ENCODE peak calls at places on chromosome 10, in seven cellular contexts. One of them, this sample, is unnamed.

GRCh38 chr10:117596666-117597065 is 54.1 kb downstream of the EMX2 start:
- DNase-seq in H1: no peak
- DNase-seq in HepG2: no peak
- DNase-seq in K562: no peak
- DNase-seq in SK-N-SH: no peak
- DNase-seq in GM12891: no peak
- DNase-seq in GM12878: no peak
- DNase-seq in this sample: no peak

GRCh38 chr10:44992070-44992731 is 8.5 kb upstream of the ZNF22 start:
- DNase-seq in H1: no peak
- DNase-seq in HepG2: no peak
- DNase-seq in K562: no peak
- DNase-seq in SK-N-SH: no peak
- DNase-seq in GM12891: no peak
- DNase-seq in GM12878: no peak
- DNase-seq in this sample: no peak

GRCh38 chr10:86225098-86225782 is 141.4 kb downstream of the GRID1 start:
- DNase-seq in H1: no peak
- DNase-seq in HepG2: no peak
- DNase-seq in K562: peak
- DNase-seq in SK-N-SH: no peak
- DNase-seq in GM12891: no peak
- DNase-seq in GM12878: no peak
- DNase-seq in this sample: no peak

GRCh38 chr10:3231951-3232730 is 59.6 kb upstream of the PITRM1 start:
- DNase-seq in H1: no peak
- DNase-seq in HepG2: no peak
- DNase-seq in K562: no peak
- DNase-seq in SK-N-SH: no peak
- DNase-seq in GM12891: no peak
- DNase-seq in GM12878: no peak
- DNase-seq in this sample: no peak

GRCh38 chr10:79579361-79579760 is 19.2 kb upstream of the SFTPA2 start:
- DNase-seq in H1: no peak
- DNase-seq in HepG2: no peak
- DNase-seq in K562: no peak
- DNase-seq in SK-N-SH: no peak
- DNase-seq in GM12891: no peak
- DNase-seq in GM12878: no peak
- DNase-seq in this sample: no peak

GRCh38 chr10:16847644-16848043 is 30.4 kb upstream of the RSU1 start:
- DNase-seq in H1: no peak
- DNase-seq in HepG2: no peak
- DNase-seq in K562: no peak
- DNase-seq in SK-N-SH: no peak
- DNase-seq in GM12891: no peak
- DNase-seq in GM12878: no peak
- DNase-seq in this sample: no peak

GRCh38 chr10:583433-583832 is 106.0 kb downstream of the DIP2C start:
- DNase-seq in H1: no peak
- DNase-seq in HepG2: no peak
- DNase-seq in K562: no peak
- DNase-seq in SK-N-SH: no peak
- DNase-seq in GM12891: no peak
- DNase-seq in GM12878: no peak
- DNase-seq in this sample: no peak

GRCh38 chr10:48638739-48639527 is 34.1 kb upstream of the ARHGAP22 start:
- DNase-seq in H1: no peak
- DNase-seq in HepG2: no peak
- DNase-seq in K562: no peak
- DNase-seq in SK-N-SH: no peak
- DNase-seq in GM12891: no peak
- DNase-seq in GM12878: no peak
- DNase-seq in this sample: no peak

GRCh38 chr10:78215645-78216044 is 182.0 kb downstream of the RPS24 start:
- DNase-seq in H1: no peak
- DNase-seq in HepG2: no peak
- DNase-seq in K562: no peak
- DNase-seq in SK-N-SH: no peak
- DNase-seq in GM12891: no peak
- DNase-seq in GM12878: no peak
- DNase-seq in this sample: no peak

GRCh38 chr10:55274367-55274766 is 473.3 kb upstream of the PCDH15 start:
- DNase-seq in H1: no peak
- DNase-seq in HepG2: no peak
- DNase-seq in K562: no peak
- DNase-seq in SK-N-SH: no peak
- DNase-seq in GM12891: no peak
- DNase-seq in GM12878: no peak
- DNase-seq in this sample: no peak

GRCh38 chr10:76675951-76676587 is 961.5 kb downstream of the KCNMA1 start:
- DNase-seq in H1: no peak
- DNase-seq in HepG2: no peak
- DNase-seq in K562: no peak
- DNase-seq in SK-N-SH: no peak
- DNase-seq in GM12891: no peak
- DNase-seq in GM12878: no peak
- DNase-seq in this sample: no peak

GRCh38 chr10:111732116-111732785 is 451.3 kb downstream of the GPAM start:
- DNase-seq in H1: no peak
- DNase-seq in HepG2: no peak
- DNase-seq in K562: no peak
- DNase-seq in SK-N-SH: no peak
- DNase-seq in GM12891: no peak
- DNase-seq in GM12878: no peak
- DNase-seq in this sample: no peak

GRCh38 chr10:79038841-79039201 is 29.9 kb upstream of the ZMIZ1 start:
- DNase-seq in H1: no peak
- DNase-seq in HepG2: no peak
- DNase-seq in K562: peak
- DNase-seq in SK-N-SH: no peak
- DNase-seq in GM12891: no peak
- DNase-seq in GM12878: no peak
- DNase-seq in this sample: no peak

GRCh38 chr10:49230004-49230403 is 41.8 kb upstream of the TMEM273 start:
- DNase-seq in H1: no peak
- DNase-seq in HepG2: no peak
- DNase-seq in K562: no peak
- DNase-seq in SK-N-SH: no peak
- DNase-seq in GM12891: no peak
- DNase-seq in GM12878: no peak
- DNase-seq in this sample: no peak

GRCh38 chr10:101565936-101566332 is 22.1 kb downstream of the POLL start:
- DNase-seq in H1: no peak
- DNase-seq in HepG2: no peak
- DNase-seq in K562: no peak
- DNase-seq in SK-N-SH: no peak
- DNase-seq in GM12891: no peak
- DNase-seq in GM12878: no peak
- DNase-seq in this sample: no peak

GRCh38 chr10:76577455-76577854 is 1060.2 kb downstream of the KCNMA1 start:
- DNase-seq in H1: no peak
- DNase-seq in HepG2: no peak
- DNase-seq in K562: no peak
- DNase-seq in SK-N-SH: no peak
- DNase-seq in GM12891: no peak
- DNase-seq in GM12878: no peak
- DNase-seq in this sample: no peak

GRCh38 chr10:57964371-57964770 is 303.3 kb downstream of the IPMK start:
- DNase-seq in H1: no peak
- DNase-seq in HepG2: no peak
- DNase-seq in K562: no peak
- DNase-seq in SK-N-SH: no peak
- DNase-seq in GM12891: no peak
- DNase-seq in GM12878: no peak
- DNase-seq in this sample: no peak

GRCh38 chr10:80540644-80541143 is 3.0 kb downstream of the SH2D4B start:
- DNase-seq in H1: no peak
- DNase-seq in HepG2: no peak
- DNase-seq in K562: no peak
- DNase-seq in SK-N-SH: no peak
- DNase-seq in GM12891: no peak
- DNase-seq in GM12878: peak
- DNase-seq in this sample: no peak

GRCh38 chr10:9823268-9823930 is 1194.3 kb upstream of the CELF2 start:
- DNase-seq in H1: no peak
- DNase-seq in HepG2: no peak
- DNase-seq in K562: peak
- DNase-seq in SK-N-SH: no peak
- DNase-seq in GM12891: no peak
- DNase-seq in GM12878: no peak
- DNase-seq in this sample: no peak

GRCh38 chr10:96850825-96851224 is 18.7 kb downstream of the LCOR start:
- DNase-seq in H1: no peak
- DNase-seq in HepG2: no peak
- DNase-seq in K562: no peak
- DNase-seq in SK-N-SH: no peak
- DNase-seq in GM12891: no peak
- DNase-seq in GM12878: no peak
- DNase-seq in this sample: no peak

GRCh38 chr10:103259989-103260388 is 14.3 kb downstream of the RPEL1 start:
- DNase-seq in H1: no peak
- DNase-seq in HepG2: no peak
- DNase-seq in K562: no peak
- DNase-seq in SK-N-SH: no peak
- DNase-seq in GM12891: no peak
- DNase-seq in GM12878: no peak
- DNase-seq in this sample: no peak

GRCh38 chr10:103262229-103262628 is 14.7 kb upstream of the INA start:
- DNase-seq in H1: no peak
- DNase-seq in HepG2: no peak
- DNase-seq in K562: no peak
- DNase-seq in SK-N-SH: no peak
- DNase-seq in GM12891: no peak
- DNase-seq in GM12878: no peak
- DNase-seq in this sample: no peak

GRCh38 chr10:103265712-103266329 is 11.1 kb upstream of the INA start:
- DNase-seq in H1: peak
- DNase-seq in HepG2: peak
- DNase-seq in K562: peak
- DNase-seq in SK-N-SH: no peak
- DNase-seq in GM12891: no peak
- DNase-seq in GM12878: no peak
- DNase-seq in this sample: no peak
- TF ChIP-seq TAF1 in H1: no peak
- TF ChIP-seq TAF1 in HepG2: no peak
- TF ChIP-seq TAF1 in K562: no peak
- TF ChIP-seq TAF1 in SK-N-SH: no peak
- TF ChIP-seq TAF1 in GM12891: no peak
- TF ChIP-seq TAF1 in GM12878: no peak
- TF ChIP-seq TAF1 in this sample: no peak

GRCh38 chr10:6082496-6083395 is 6.1 kb upstream of the RBM17 start:
- DNase-seq in H1: no peak
- DNase-seq in HepG2: no peak
- DNase-seq in K562: no peak
- DNase-seq in SK-N-SH: no peak
- DNase-seq in GM12891: no peak
- DNase-seq in GM12878: no peak
- DNase-seq in this sample: no peak
- TF ChIP-seq TAF1 in H1: no peak
- TF ChIP-seq TAF1 in HepG2: no peak
- TF ChIP-seq TAF1 in K562: no peak
- TF ChIP-seq TAF1 in SK-N-SH: no peak
- TF ChIP-seq TAF1 in GM12891: no peak
- TF ChIP-seq TAF1 in GM12878: no peak
- TF ChIP-seq TAF1 in this sample: no peak

GRCh38 chr10:13529714-13529973 is 830 bp upstream of the BEND7 start:
- DNase-seq in H1: no peak
- DNase-seq in HepG2: no peak
- DNase-seq in K562: no peak
- DNase-seq in SK-N-SH: no peak
- DNase-seq in GM12891: no peak
- DNase-seq in GM12878: no peak
- DNase-seq in this sample: no peak

GRCh38 chr10:13536674-13537366 is 8.0 kb upstream of the BEND7 start:
- DNase-seq in H1: peak
- DNase-seq in HepG2: peak
- DNase-seq in K562: peak
- DNase-seq in SK-N-SH: peak
- DNase-seq in GM12891: peak
- DNase-seq in GM12878: peak
- DNase-seq in this sample: no peak

DNA sequence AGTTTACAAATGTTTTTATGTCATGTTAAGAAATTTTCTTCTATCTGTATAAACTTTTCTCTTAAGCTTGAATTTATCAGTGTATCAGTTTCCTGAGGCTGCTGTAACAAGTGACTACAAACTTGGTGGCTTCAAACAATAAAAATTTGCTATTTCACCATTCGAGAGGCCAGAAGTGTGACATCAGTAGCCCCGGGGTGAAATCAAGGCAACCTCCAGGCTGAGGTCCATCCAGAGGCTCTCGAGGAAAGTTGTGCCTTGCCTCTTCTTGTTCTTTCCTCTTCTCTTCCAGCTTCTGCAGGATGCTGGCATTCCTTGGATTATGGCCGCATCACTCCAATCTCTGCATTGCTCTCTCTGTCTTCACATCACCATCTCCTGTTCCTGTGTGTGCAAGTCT is 6.5 kb upstream of the BEND7 start:
- DNase-seq in H1: no peak
- DNase-seq in HepG2: no peak
- DNase-seq in K562: no peak
- DNase-seq in SK-N-SH: no peak
- DNase-seq in GM12891: no peak
- DNase-seq in GM12878: no peak
- DNase-seq in this sample: no peak
- TF ChIP-seq TAF1 in H1: no peak
- TF ChIP-seq TAF1 in HepG2: no peak
- TF ChIP-seq TAF1 in K562: no peak
- TF ChIP-seq TAF1 in SK-N-SH: no peak
- TF ChIP-seq TAF1 in GM12891: no peak
- TF ChIP-seq TAF1 in GM12878: no peak
- TF ChIP-seq TAF1 in this sample: no peak

DNA sequence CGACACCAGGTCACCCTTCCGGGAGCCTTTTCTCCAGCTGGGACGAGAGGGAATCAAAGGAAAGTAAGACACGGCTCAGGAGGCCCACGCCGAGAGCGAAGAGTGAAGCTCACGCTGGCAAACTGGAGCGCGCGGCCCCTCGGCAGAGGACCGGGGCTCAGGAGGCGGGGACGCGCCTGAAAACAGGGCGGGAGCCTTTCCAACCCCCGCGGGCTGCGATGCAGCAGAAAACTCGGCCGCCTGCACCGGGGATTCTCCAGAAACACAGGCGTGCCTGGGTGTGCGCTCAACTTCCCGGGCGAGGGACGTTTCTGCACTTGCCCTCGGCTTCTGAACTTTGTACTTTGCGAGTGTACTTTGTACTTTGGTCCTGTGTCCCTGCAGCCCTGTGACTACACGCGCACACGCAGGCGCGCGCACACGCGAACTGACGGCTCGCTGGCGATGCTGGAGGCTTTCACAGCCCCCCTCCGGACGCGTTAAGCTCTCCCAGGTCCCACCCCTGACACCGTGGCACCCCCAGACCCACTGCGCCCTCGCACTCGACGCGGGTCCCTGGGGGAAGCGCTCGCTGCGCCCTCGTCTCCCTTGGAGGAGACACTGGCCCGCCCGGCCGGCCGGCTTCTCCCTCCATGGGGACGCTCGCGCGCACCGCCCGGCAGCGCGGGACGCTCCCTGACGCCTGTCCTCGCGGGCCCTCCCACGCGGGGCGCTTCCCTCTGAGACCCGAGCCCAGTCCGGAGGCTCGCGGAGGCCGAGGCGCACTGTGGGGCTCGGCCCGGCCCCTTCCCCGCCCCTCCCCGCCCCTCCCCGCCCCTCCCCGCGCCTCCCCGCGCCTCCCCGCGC is 588 bp upstream of the PAOX start:
- DNase-seq in H1: peak
- DNase-seq in HepG2: peak
- DNase-seq in K562: peak
- DNase-seq in SK-N-SH: peak
- DNase-seq in GM12891: no peak
- DNase-seq in GM12878: no peak
- DNase-seq in this sample: peak
- TF ChIP-seq TAF1 in H1: no peak
- TF ChIP-seq TAF1 in HepG2: peak
- TF ChIP-seq TAF1 in K562: no peak
- TF ChIP-seq TAF1 in SK-N-SH: no peak
- TF ChIP-seq TAF1 in GM12891: no peak
- TF ChIP-seq TAF1 in GM12878: no peak
- TF ChIP-seq TAF1 in this sample: no peak

This sample was measured in GM12892.